ENCODE peak calls at places on chromosomes 11 and 22, in five cellular contexts. One of them, this sample, is unnamed.

GRCh38 chr22:17109113-17109865 is 11.9 kb downstream of the TMEM121B start:
- DNase-seq in sciatic nerve: no peak
- DNase-seq in GM03348: no peak
- DNase-seq in pancreas: no peak
- DNase-seq in psoas muscle: no peak
- DNase-seq in this sample: no peak

GRCh38 chr11:19320764-19321163 is 80.0 kb upstream of the E2F8 start:
- DNase-seq in sciatic nerve: no peak
- DNase-seq in GM03348: no peak
- DNase-seq in pancreas: no peak
- DNase-seq in psoas muscle: no peak
- DNase-seq in this sample: no peak

GRCh38 chr11:115912484-115912945 is 408.3 kb upstream of the CADM1 start:
- DNase-seq in sciatic nerve: no peak
- DNase-seq in GM03348: no peak
- DNase-seq in pancreas: no peak
- DNase-seq in psoas muscle: no peak
- DNase-seq in this sample: no peak

GRCh38 chr11:112584674-112585073 is 324.0 kb upstream of the PLET1 start:
- DNase-seq in sciatic nerve: no peak
- DNase-seq in GM03348: no peak
- DNase-seq in pancreas: no peak
- DNase-seq in psoas muscle: no peak
- DNase-seq in this sample: no peak

GRCh38 chr11:9691865-9692264 is 28.0 kb downstream of the SWAP70 start:
- DNase-seq in sciatic nerve: no peak
- DNase-seq in GM03348: no peak
- DNase-seq in pancreas: no peak
- DNase-seq in psoas muscle: no peak
- DNase-seq in this sample: no peak

GRCh38 chr11:109425554-109425953 is 3.6 kb downstream of the C11orf87 start:
- DNase-seq in sciatic nerve: no peak
- DNase-seq in GM03348: no peak
- DNase-seq in pancreas: no peak
- DNase-seq in psoas muscle: no peak
- DNase-seq in this sample: no peak

GRCh38 chr22:50528682-50529415 is 963 bp downstream of the TYMP start:
- DNase-seq in sciatic nerve: no peak
- DNase-seq in GM03348: peak
- DNase-seq in pancreas: no peak
- DNase-seq in psoas muscle: no peak
- DNase-seq in this sample: no peak

GRCh38 chr11:95327273-95327948 is 96.4 kb upstream of the SESN3 start:
- DNase-seq in sciatic nerve: no peak
- DNase-seq in GM03348: no peak
- DNase-seq in pancreas: no peak
- DNase-seq in psoas muscle: no peak
- DNase-seq in this sample: no peak

GRCh38 chr11:114624455-114625207 is 29.0 kb upstream of the NXPE4 start:
- DNase-seq in sciatic nerve: no peak
- DNase-seq in GM03348: no peak
- DNase-seq in pancreas: no peak
- DNase-seq in psoas muscle: no peak
- DNase-seq in this sample: no peak

GRCh38 chr11:129947474-129947873 is 52.1 kb upstream of the NFRKB start:
- DNase-seq in sciatic nerve: no peak
- DNase-seq in GM03348: no peak
- DNase-seq in pancreas: no peak
- DNase-seq in psoas muscle: no peak
- DNase-seq in this sample: no peak

GRCh38 chr22:44413211-44413610 is 84.8 kb downstream of the RTL6 start:
- DNase-seq in sciatic nerve: no peak
- DNase-seq in GM03348: no peak
- DNase-seq in pancreas: no peak
- DNase-seq in psoas muscle: no peak
- DNase-seq in this sample: no peak